ENCODE peak calls at places on chromosomes 7 and 10, in seven cellular contexts. G is esophagus muscularis mucosa, O is AG04450, N is mammary epithelial cell, U is lower lobe of right lung, V is GM10248, B is AG09319. M is an unnamed sample.

GRCh38 chr10:88366772-88367171 is 216.3 kb downstream of the RNLS start:
- DNase-seq in G (no peak), O (no peak), N (no peak), U (no peak), V (no peak), B (no peak), M (no peak)

GRCh38 chr7:157743781-157744525 is 407.1 kb downstream of the DNAJB6 start:
- DNase-seq in G (no peak), O (no peak), N (no peak), U (no peak), V (no peak), B (no peak), M (no peak)

GRCh38 chr7:78476851-78477405 is 678.4 kb downstream of the PHTF2 start:
- DNase-seq in G (no peak), O (no peak), N (no peak), U (no peak), V (no peak), B (no peak), M (no peak)

GRCh38 chr10:4820804-4821401 is 5.1 kb upstream of the AKR1E2 start:
- DNase-seq in G (peak), O (no peak), N (no peak), U (no peak), V (no peak), B (no peak), M (no peak)

GRCh38 chr10:6269953-6270867 is 67.5 kb downstream of the PFKFB3 start:
- DNase-seq in G (no peak), O (no peak), N (peak), U (peak), V (peak), B (no peak), M (peak)

GRCh38 chr7:6340241-6340640 is 67.8 kb upstream of the CYTH3 start:
- DNase-seq in G (no peak), O (no peak), N (no peak), U (no peak), V (no peak), B (no peak), M (no peak)

GRCh38 chr7:32501522-32501921 is 6.2 kb downstream of the AVL9 start:
- DNase-seq in G (no peak), O (no peak), N (peak), U (no peak), V (no peak), B (no peak), M (no peak)

GRCh38 chr7:12588259-12588904 is 17.9 kb downstream of the SCIN start:
- DNase-seq in G (no peak), O (no peak), N (no peak), U (no peak), V (no peak), B (no peak), M (no peak)

GRCh38 chr10:18400911-18401260 is 250.5 kb downstream of the NSUN6 start:
- DNase-seq in G (no peak), O (no peak), N (no peak), U (no peak), V (peak), B (no peak), M (no peak)

GRCh38 chr7:49001610-49002033 is 77.3 kb downstream of the CDC14C start:
- DNase-seq in G (no peak), O (no peak), N (peak), U (no peak), V (peak), B (no peak), M (no peak)

GRCh38 chr10:26269754-26270153 is 53.2 kb downstream of the GAD2 start:
- DNase-seq in G (no peak), O (no peak), N (no peak), U (no peak), V (peak), B (no peak), M (peak)
- TF ChIP-seq CTCF in G (no peak), O (no peak), N (no peak), U (peak), V (peak), B (no peak), M (peak)

GRCh38 chr10:43686414-43686813 is 37.7 kb upstream of the ZNF32 start:
- DNase-seq in G (no peak), O (no peak), N (no peak), U (no peak), V (no peak), B (no peak), M (no peak)
- TF ChIP-seq CTCF in G (no peak), O (peak), N (no peak), U (no peak), V (no peak), B (no peak), M (no peak)

GRCh38 chr10:73920084-73920483 is 9.2 kb downstream of the PLAU start:
- DNase-seq in G (no peak), O (no peak), N (peak), U (no peak), V (peak), B (no peak), M (no peak)
- TF ChIP-seq CTCF in G (no peak), O (no peak), N (peak), U (no peak), V (no peak), B (no peak), M (peak)

GRCh38 chr10:13518076-13518692 is 10.6 kb downstream of the BEND7 start:
- DNase-seq in G (no peak), O (no peak), N (no peak), U (no peak), V (peak), B (no peak), M (no peak)
- TF ChIP-seq CTCF in G (no peak), O (peak), N (peak), U (no peak), V (peak), B (no peak), M (peak)

GRCh38 chr10:22006379-22006884 is 2.9 kb upstream of the DNAJC1 start:
- DNase-seq in G (no peak), O (no peak), N (no peak), U (no peak), V (no peak), B (no peak), M (no peak)

GRCh38 chr10:22005763-22006162 is 2.2 kb upstream of the DNAJC1 start:
- DNase-seq in G (no peak), O (no peak), N (no peak), U (no peak), V (no peak), B (no peak), M (no peak)

GRCh38 chr10:22016046-22016705 is 12.6 kb upstream of the DNAJC1 start:
- DNase-seq in G (no peak), O (no peak), N (peak), U (no peak), V (no peak), B (no peak), M (no peak)

GRCh38 chr10:22010973-22011408 is 7.5 kb upstream of the DNAJC1 start:
- DNase-seq in G (no peak), O (no peak), N (no peak), U (no peak), V (no peak), B (no peak), M (no peak)
- TF ChIP-seq CTCF in G (peak), O (no peak), N (peak), U (peak), V (no peak), B (peak), M (peak)

DNA sequence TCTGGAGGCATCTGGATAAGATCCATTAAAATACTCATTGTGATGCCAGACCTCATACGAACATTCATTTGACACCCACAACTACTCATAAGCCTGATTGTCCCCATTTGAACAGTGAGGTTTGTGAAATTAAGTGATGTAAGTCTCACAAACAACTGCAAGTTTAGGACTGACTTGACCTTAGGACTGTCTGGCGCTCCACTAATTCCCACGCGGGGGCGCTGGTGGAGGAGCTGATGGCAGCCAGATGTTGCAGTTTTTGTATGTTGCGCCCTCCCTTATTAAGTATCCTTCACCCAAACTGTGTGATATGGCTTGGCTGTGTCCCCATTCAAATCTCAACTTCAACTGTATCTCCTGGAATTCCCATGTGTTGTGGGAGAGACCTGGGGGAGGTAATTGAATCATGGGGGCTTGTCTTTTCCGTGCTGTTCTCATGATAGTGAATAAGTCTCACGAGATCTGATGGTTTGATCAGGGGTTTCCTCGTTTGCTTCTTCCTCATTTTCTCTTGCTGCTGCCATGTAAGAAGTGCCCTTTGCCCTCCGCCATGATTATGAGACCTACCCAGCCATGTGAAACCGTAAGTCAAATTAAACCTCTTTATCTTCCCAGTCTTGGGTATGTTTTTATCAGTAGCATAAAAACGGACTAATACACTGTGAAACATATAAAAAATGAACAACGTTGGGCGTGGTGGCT is 20.3 kb upstream of the TIAL1 start:
- DNase-seq in G (no peak), O (no peak), N (no peak), U (no peak), V (no peak), B (no peak), M (no peak)
- TF ChIP-seq CTCF in G (no peak), O (peak), N (no peak), U (no peak), V (no peak), B (peak), M (peak)

GRCh38 chr7:151017370-151017952 is 6.8 kb downstream of the ATG9B start:
- DNase-seq in G (no peak), O (no peak), N (no peak), U (no peak), V (no peak), B (no peak), M (no peak)

GRCh38 chr7:151016942-151017341 is 7.4 kb downstream of the ATG9B start:
- DNase-seq in G (no peak), O (no peak), N (no peak), U (no peak), V (no peak), B (no peak), M (no peak)

GRCh38 chr7:151018421-151019129 is 5.7 kb downstream of the ATG9B start:
- DNase-seq in G (no peak), O (no peak), N (no peak), U (no peak), V (no peak), B (no peak), M (no peak)

GRCh38 chr7:151019130-151019447 is 5.2 kb downstream of the ATG9B start:
- DNase-seq in G (no peak), O (no peak), N (no peak), U (no peak), V (no peak), B (no peak), M (no peak)

GRCh38 chr7:151017953-151018420 is 6.3 kb downstream of the ATG9B start:
- DNase-seq in G (no peak), O (no peak), N (peak), U (peak), V (peak), B (no peak), M (peak)
- TF ChIP-seq CTCF in G (peak), O (peak), N (peak), U (peak), V (peak), B (peak), M (peak)

GRCh38 chr7:141490474-141490873 is 60.7 kb upstream of the AGK start:
- DNase-seq in G (no peak), O (no peak), N (no peak), U (no peak), V (no peak), B (no peak), M (no peak)

GRCh38 chr7:141484907-141485306 is 66.3 kb upstream of the AGK start:
- DNase-seq in G (no peak), O (no peak), N (no peak), U (no peak), V (no peak), B (no peak), M (no peak)

GRCh38 chr7:141483044-141483443 is 68.2 kb upstream of the AGK start:
- DNase-seq in G (no peak), O (no peak), N (peak), U (no peak), V (peak), B (no peak), M (no peak)

GRCh38 chr7:141481971-141482370 is 69.2 kb upstream of the AGK start:
- DNase-seq in G (no peak), O (no peak), N (no peak), U (no peak), V (no peak), B (no peak), M (no peak)

DNA sequence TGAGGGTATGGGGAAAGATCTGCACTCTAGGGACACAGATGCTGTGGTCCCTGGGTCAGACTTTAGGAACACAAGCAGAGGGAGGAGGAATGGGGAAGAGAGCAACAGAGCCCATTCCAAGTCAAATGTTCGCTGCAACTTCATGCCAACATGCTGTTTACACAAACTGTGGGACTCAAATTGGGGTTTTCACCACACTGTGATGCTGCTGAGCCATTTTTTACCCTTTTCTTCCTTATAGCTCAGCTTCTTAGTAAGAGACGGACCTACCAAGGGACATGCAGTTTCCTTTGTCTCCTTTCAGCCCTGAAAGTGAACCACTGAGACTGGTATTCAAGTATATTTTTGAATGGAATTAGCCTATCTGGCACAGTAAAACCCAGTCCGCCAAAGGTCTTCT is 64.3 kb upstream of the AGK start:
- DNase-seq in G (no peak), O (no peak), N (no peak), U (no peak), V (no peak), B (no peak), M (no peak)
- TF ChIP-seq CTCF in G (no peak), O (no peak), N (no peak), U (no peak), V (no peak), B (no peak), M (no peak)

GRCh38 chr10:110446954-110447608 is 50.6 kb upstream of the DUSP5 start:
- DNase-seq in G (no peak), O (peak), N (peak), U (no peak), V (no peak), B (peak), M (no peak)
- TF ChIP-seq CTCF in G (no peak), O (peak), N (no peak), U (no peak), V (no peak), B (peak), M (no peak)

GRCh38 chr7:50978633-50979215 is 196.0 kb upstream of the GRB10 start:
- DNase-seq in G (peak), O (no peak), N (no peak), U (no peak), V (no peak), B (no peak), M (no peak)
- TF ChIP-seq CTCF in G (no peak), O (peak), N (peak), U (no peak), V (no peak), B (no peak), M (no peak)